ENCODE peak calls at places on chromosome 17, in nine cellular contexts. A is prostate gland; N is heart right ventricle; E is neural progenitor cell; D is A549; G is effector memory CD4-positive, alpha-beta T cell; H is AG04450; R is tibial artery; M is HFF-Myc. J is an unnamed sample.

GRCh38 chr17:77254961-77255741 is 114.4 kb downstream of the SEC14L1 start:
- DNase-seq in E (peak), H (peak), D (peak), R (peak), G (no peak), A (no peak), N (no peak), M (no peak), J (no peak)

GRCh38 chr17:62708587-62708986 is 81.1 kb downstream of the MRC2 start:
- DNase-seq in D (peak), H (no peak), R (no peak), M (no peak), N (no peak), A (no peak), G (no peak), E (no peak), J (peak)

GRCh38 chr17:75487351-75488070 is 27.8 kb downstream of the CASKIN2 start:
- DNase-seq in G (peak), E (no peak), A (no peak), H (no peak), D (no peak), N (peak), M (no peak), R (no peak), J (no peak)

GRCh38 chr17:2369551-2370210 is 31.2 kb downstream of the MNT start:
- DNase-seq in A (no peak), M (no peak), N (no peak), H (no peak), R (no peak), G (no peak), E (peak), D (no peak), J (no peak)

GRCh38 chr17:14784997-14785696 is 480.0 kb downstream of the PMP22 start:
- DNase-seq in R (no peak), E (no peak), D (no peak), H (no peak), G (peak), N (no peak), M (no peak), A (no peak), J (no peak)

GRCh38 chr17:6374761-6375312 is 60.1 kb downstream of the AIPL1 start:
- DNase-seq in H (no peak), R (no peak), N (no peak), M (no peak), D (peak), E (peak), A (no peak), G (no peak), J (no peak)

GRCh38 chr17:75918112-75918445 is 13.4 kb upstream of the MRPL38 start:
- DNase-seq in G (no peak), E (no peak), A (no peak), R (no peak), D (no peak), N (no peak), H (no peak), M (no peak), J (no peak)

GRCh38 chr17:74527081-74527480 is 4.2 kb downstream of the CD300LB start:
- DNase-seq in N (no peak), R (no peak), M (no peak), E (no peak), H (no peak), A (no peak), G (no peak), D (no peak), J (no peak)

GRCh38 chr17:17386143-17386800 is 83.1 kb downstream of the NT5M start:
- DNase-seq in M (no peak), E (no peak), R (no peak), D (no peak), A (no peak), G (no peak), N (peak), H (no peak), J (no peak)

GRCh38 chr17:27009087-27009486 is 284.8 kb upstream of the WSB1 start:
- DNase-seq in G (no peak), D (no peak), N (no peak), A (no peak), H (no peak), R (no peak), M (no peak), E (no peak), J (no peak)

GRCh38 chr17:27754549-27754948 is 45.8 kb downstream of the NOS2 start:
- DNase-seq in A (no peak), D (no peak), M (no peak), H (no peak), N (no peak), R (no peak), G (no peak), E (no peak), J (no peak)

GRCh38 chr17:80942360-80943345 is 49.0 kb upstream of the CHMP6 start:
- DNase-seq in N (peak), H (peak), D (no peak), R (peak), M (peak), E (no peak), A (peak), G (no peak), J (peak)

GRCh38 chr17:57594767-57595166 is 150.3 kb downstream of the CCDC182 start:
- DNase-seq in M (no peak), A (no peak), R (no peak), N (no peak), E (no peak), H (no peak), G (no peak), D (no peak), J (no peak)

GRCh38 chr17:73420897-73421296 is 109.1 kb upstream of the CDC42EP4 start:
- DNase-seq in M (no peak), E (no peak), H (no peak), G (no peak), D (peak), R (no peak), A (no peak), N (no peak), J (no peak)

GRCh38 chr17:62778990-62779681 is 29.0 kb downstream of the MARCHF10 start:
- DNase-seq in E (no peak), G (no peak), H (peak), M (peak), D (peak), R (no peak), N (no peak), A (peak), J (no peak)

GRCh38 chr17:2392252-2393183 is 8.3 kb downstream of the MNT start:
- DNase-seq in A (peak), D (peak), R (peak), G (peak), H (peak), E (peak), N (peak), M (peak), J (peak)

GRCh38 chr17:32266389-32267269 is 997 bp downstream of the RHBDL3 start:
- DNase-seq in A (no peak), G (no peak), M (no peak), R (no peak), H (no peak), N (no peak), E (peak), D (no peak), J (peak)

GRCh38 chr17:14845562-14846335 is 419.4 kb downstream of the PMP22 start:
- DNase-seq in D (no peak), A (peak), E (no peak), N (no peak), H (no peak), R (no peak), M (no peak), G (no peak), J (no peak)

GRCh38 chr17:83018658-83019193 is 60.7 kb upstream of the METRNL start:
- DNase-seq in M (no peak), D (no peak), R (no peak), E (no peak), A (no peak), G (no peak), H (no peak), N (no peak), J (no peak)

GRCh38 chr17:66540131-66540781 is 237.8 kb downstream of the PRKCA start:
- DNase-seq in E (peak), N (peak), D (no peak), R (no peak), G (no peak), M (no peak), H (peak), A (no peak), J (peak)

GRCh38 chr17:42783062-42783777 is 2.8 kb downstream of the WNK4 start:
- DNase-seq in D (peak), A (no peak), M (no peak), G (no peak), H (peak), R (no peak), N (no peak), E (no peak), J (no peak)

GRCh38 chr17:67779098-67779672 is 46.1 kb upstream of the BPTF start:
- DNase-seq in A (peak), H (no peak), R (no peak), D (peak), E (peak), M (peak), N (peak), G (no peak), J (no peak)

GRCh38 chr17:10724546-10725195 is 5.2 kb downstream of the TMEM220 start:
- DNase-seq in E (no peak), M (no peak), H (no peak), R (no peak), A (no peak), G (no peak), N (no peak), D (no peak), J (no peak)

GRCh38 chr17:20908373-20909273 is 134.2 kb downstream of the USP22 start:
- DNase-seq in A (peak), E (peak), G (peak), H (no peak), N (peak), M (peak), D (peak), R (peak), J (peak)

GRCh38 chr17:80892900-80893603 is 98.6 kb upstream of the CHMP6 start:
- DNase-seq in N (no peak), G (peak), M (no peak), E (no peak), H (peak), A (no peak), R (peak), D (peak), J (no peak)

GRCh38 chr17:50946223-50946890 is 80.2 kb upstream of the TOB1 start:
- DNase-seq in H (no peak), G (no peak), M (no peak), D (no peak), N (no peak), A (no peak), R (peak), E (no peak), J (no peak)

GRCh38 chr17:58233547-58233946 is 4.8 kb upstream of the LPO start:
- DNase-seq in G (no peak), A (no peak), M (no peak), E (no peak), N (no peak), R (no peak), D (no peak), H (no peak), J (no peak)

GRCh38 chr17:29219378-29220047 is 27.1 kb upstream of the CRYBA1 start:
- DNase-seq in R (peak), A (peak), G (peak), D (peak), N (peak), M (peak), E (peak), H (peak), J (peak)

GRCh38 chr17:76542984-76543383 is 3.1 kb downstream of the PRCD start:
- DNase-seq in R (peak), G (no peak), E (no peak), H (no peak), A (no peak), D (no peak), M (no peak), N (no peak), J (no peak)

GRCh38 chr17:57655564-57655963 is 89.5 kb downstream of the CCDC182 start:
- DNase-seq in E (no peak), R (no peak), M (no peak), D (no peak), H (no peak), N (no peak), G (no peak), A (no peak), J (no peak)

GRCh38 chr17:596763-597644 is 117.6 kb downstream of the VPS53 start:
- DNase-seq in A (no peak), E (no peak), D (peak), M (no peak), G (no peak), R (no peak), N (no peak), H (no peak), J (no peak)

GRCh38 chr17:20266806-20267458 is 200.4 kb downstream of the LGALS9B start:
- DNase-seq in E (no peak), N (no peak), A (no peak), D (no peak), M (no peak), R (no peak), G (no peak), H (peak), J (no peak)

GRCh38 chr17:50036455-50037320 is 19.2 kb upstream of the ITGA3 start:
- DNase-seq in H (no peak), N (no peak), M (no peak), A (no peak), E (no peak), R (peak), G (no peak), D (no peak), J (no peak)

GRCh38 chr17:3750926-3751325 is 27.2 kb downstream of the HASPIN start:
- DNase-seq in H (no peak), E (no peak), D (no peak), M (no peak), G (peak), N (no peak), R (no peak), A (no peak), J (no peak)

GRCh38 chr17:3754066-3754457 is 30.4 kb downstream of the HASPIN start:
- DNase-seq in E (no peak), G (no peak), M (no peak), R (no peak), H (no peak), A (no peak), N (no peak), D (no peak), J (peak)

GRCh38 chr17:3755335-3756030 is 31.8 kb downstream of the HASPIN start:
- DNase-seq in D (no peak), R (no peak), N (no peak), G (no peak), H (no peak), E (no peak), M (no peak), A (no peak), J (no peak)

GRCh38 chr17:3751836-3752235 is 28.1 kb downstream of the HASPIN start:
- DNase-seq in E (no peak), N (no peak), G (no peak), D (no peak), A (no peak), R (no peak), H (no peak), M (no peak), J (no peak)

DNA sequence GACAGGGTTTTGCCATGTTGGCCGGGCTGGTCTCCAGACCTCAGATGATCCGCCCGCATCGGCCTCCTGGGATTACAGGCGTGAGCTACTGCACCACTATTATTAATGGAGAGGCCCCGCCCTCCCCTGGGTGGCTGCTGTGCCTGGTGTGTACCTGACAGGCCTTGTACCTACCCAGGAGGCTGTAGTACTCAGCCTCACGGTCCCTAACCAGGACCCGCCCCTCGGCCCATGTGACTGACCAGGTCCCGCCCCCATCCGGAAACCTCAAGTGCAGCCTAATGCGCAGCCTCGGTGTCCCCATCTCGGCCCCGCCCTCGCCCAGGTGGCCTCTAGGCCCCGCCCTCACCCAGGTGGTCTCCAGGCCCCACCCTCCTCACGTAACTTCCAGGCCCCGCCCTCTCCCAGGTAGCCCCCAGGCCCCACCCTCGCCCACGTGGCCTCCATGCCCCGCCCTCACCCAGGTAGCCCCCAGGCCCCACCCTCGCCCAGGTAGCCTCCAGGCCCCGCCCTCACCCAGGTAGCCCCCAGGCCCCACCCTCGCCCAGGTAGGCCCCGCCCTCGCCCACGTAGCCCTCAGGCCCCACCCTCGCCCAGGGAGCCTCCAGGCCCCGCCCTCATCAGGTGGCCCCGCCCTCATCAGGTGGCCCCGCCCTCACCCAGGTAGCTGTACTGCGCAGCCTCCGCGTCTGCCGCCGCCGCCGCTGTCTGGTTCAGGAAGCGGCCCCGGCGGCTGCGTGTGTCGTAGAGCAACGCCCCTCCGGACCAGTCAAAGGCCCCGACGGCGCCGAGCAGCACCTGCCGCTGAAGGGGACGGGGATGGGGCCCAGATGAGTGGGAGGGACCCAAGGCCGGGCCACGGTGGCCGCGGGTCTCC is 31.0 kb downstream of the HASPIN start:
- DNase-seq in R (no peak), M (no peak), H (no peak), A (peak), G (peak), D (peak), E (peak), N (no peak), J (no peak)
- H3K4me3 ChIP-seq in R (no peak), M (no peak), H (no peak), A (peak), G (peak), D (peak), E (peak), N (peak), J (no peak)

GRCh38 chr17:64443086-64443760 is 5.7 kb upstream of the MILR1 start:
- DNase-seq in N (no peak), E (no peak), D (peak), M (no peak), R (no peak), A (no peak), H (no peak), G (no peak), J (no peak)

GRCh38 chr17:64447526-64447925 is 1.4 kb upstream of the MILR1 start:
- DNase-seq in H (no peak), E (no peak), G (no peak), R (no peak), D (no peak), N (no peak), A (no peak), M (no peak), J (no peak)

GRCh38 chr17:64449545-64449944 is 630 bp downstream of the MILR1 start:
- DNase-seq in E (no peak), R (no peak), D (no peak), A (no peak), H (no peak), N (no peak), G (no peak), M (no peak), J (no peak)

DNA sequence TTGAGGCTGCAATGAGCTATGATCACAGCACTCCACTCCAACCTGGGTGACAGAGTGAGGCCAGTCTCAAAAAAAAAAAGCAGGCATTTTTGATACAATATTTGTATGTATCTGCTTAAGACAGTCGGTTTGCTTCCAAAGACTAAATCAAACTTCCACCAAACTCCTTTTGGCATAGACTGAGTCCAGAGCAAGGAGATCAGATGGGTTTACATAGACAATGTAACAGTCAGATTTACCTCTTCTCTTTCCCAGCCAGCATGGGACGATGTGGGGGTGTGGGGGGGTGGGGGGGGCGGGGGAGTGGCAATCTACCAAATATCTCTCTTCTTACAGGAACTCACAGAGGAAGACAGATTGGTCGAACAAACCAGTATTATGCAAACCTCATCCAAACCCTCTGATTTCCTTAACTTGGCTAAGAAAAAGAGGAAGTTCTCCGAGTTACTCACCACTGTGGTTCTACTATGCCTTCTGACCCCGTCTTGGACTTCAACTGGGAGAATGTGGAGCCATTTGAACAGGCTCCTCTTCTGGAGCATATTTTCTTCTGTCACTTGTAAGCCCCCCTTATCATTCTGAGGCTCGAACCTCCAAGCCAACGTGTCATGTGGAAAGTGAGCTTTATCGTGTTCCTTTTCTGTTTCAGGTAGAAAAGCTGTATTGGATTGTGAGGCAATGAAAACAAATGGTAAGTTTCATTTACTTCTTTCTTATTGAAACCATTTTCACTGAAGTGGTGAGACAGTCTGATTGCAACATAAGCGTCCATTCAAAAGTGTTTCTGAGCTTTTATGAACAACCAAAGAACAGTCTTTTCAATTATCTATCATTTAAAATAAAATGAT is at the start of gene MILR1:
- DNase-seq in M (peak), H (peak), D (peak), G (no peak), A (no peak), E (no peak), R (peak), N (no peak), J (no peak)
- H3K4me3 ChIP-seq in M (no peak), H (no peak), D (no peak), G (no peak), A (no peak), E (no peak), R (no peak), N (peak), J (peak)

DNA sequence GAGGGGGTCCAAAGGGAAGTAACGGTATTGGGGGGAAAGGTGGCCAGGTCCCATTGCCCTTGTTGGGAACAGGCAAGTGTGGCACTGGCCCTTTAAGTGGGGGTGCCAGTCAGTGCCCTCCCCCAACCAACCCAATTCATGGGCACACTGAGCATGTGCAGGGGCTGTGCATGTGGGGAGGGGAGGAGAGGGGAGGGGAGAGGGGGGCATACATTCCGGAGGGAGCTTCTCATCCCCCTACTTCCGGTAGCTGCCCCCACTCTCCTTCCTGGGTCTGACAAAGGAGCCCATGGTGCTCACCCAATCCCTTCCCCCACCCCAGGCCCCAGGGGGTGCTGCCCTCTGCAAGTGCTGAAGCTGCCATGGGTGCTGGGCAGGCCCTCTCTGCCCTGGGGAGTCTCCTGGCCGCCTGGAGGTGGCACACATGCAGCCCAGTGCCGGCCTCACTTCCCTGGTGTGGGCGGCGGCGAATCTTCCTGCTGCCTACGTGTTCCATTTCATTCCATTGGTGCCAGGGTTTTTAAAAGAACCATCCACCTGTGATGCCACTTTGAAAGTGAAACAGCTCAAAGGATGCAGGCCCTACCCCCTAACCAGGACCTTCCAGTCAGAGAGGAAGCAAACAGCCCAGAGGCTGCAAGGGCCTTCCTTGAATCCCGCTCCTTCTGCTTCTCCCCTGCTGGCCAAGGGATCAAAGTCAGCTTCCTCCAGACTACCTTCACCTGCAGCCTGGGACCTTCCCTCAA is 11.0 kb downstream of the HEXIM2 start:
- DNase-seq in A (peak), R (peak), G (peak), E (peak), H (no peak), N (peak), M (no peak), D (peak), J (peak)
- H3K4me3 ChIP-seq in A (no peak), R (peak), G (peak), E (no peak), H (peak), N (peak), M (peak), D (peak), J (peak)

GRCh38 chr17:48671697-48672171 is 45.6 kb upstream of the HOXB9 start:
- DNase-seq in G (peak), A (peak), E (peak), H (peak), N (peak), M (peak), R (peak), D (peak), J (peak)
- H3K4me3 ChIP-seq in G (no peak), A (peak), E (peak), H (peak), N (peak), M (peak), R (peak), D (peak), J (peak)